ENCODE peak calls at places on chromosomes 11 and 22, in ten cellular contexts. One of them, this sample, is unnamed.

GRCh38 chr22:22692707-22693530 is 48.5 kb downstream of the GGTLC2 start:
- DNase-seq in T-helper 2 cell: peak; percentile 43
- DNase-seq in KBM-7: peak; percentile 32
- DNase-seq in GM06990: peak; percentile 22
- DNase-seq in adrenal gland: peak; percentile 65
- DNase-seq in T-helper 1 cell: peak; percentile 69
- DNase-seq in GM20000: peak; percentile 24
- DNase-seq in EH: peak; percentile 72
- DNase-seq in coronary artery: no peak
- DNase-seq in stimulated activated CD8-positive, alpha-beta memory T cell treated with anti-CD3 and anti-CD28 coated beads, Interleukin-4, amount 100 ng/mL, for 4 hours: peak; percentile 35
- DNase-seq in this sample: peak; percentile 12

GRCh38 chr22:32920032-32920628 is 118.6 kb downstream of the TIMP3 start:
- DNase-seq in KBM-7: peak; percentile 67
- DNase-seq in adrenal gland: peak; percentile 72
- DNase-seq in T-helper 1 cell: no peak
- DNase-seq in GM06990: no peak
- DNase-seq in coronary artery: peak; percentile 73
- DNase-seq in GM20000: no peak
- DNase-seq in T-helper 2 cell: no peak
- DNase-seq in EH: peak; percentile 57
- DNase-seq in stimulated activated CD8-positive, alpha-beta memory T cell treated with anti-CD3 and anti-CD28 coated beads, Interleukin-4, amount 100 ng/mL, for 4 hours: no peak
- DNase-seq in this sample: peak; percentile 36

GRCh38 chr22:50625568-50626313 is 2.2 kb downstream of the ARSA start:
- DNase-seq in stimulated activated CD8-positive, alpha-beta memory T cell treated with anti-CD3 and anti-CD28 coated beads, Interleukin-4, amount 100 ng/mL, for 4 hours: no peak
- DNase-seq in coronary artery: no peak
- DNase-seq in adrenal gland: no peak
- DNase-seq in T-helper 1 cell: no peak
- DNase-seq in EH: no peak
- DNase-seq in GM20000: no peak
- DNase-seq in GM06990: no peak
- DNase-seq in KBM-7: no peak
- DNase-seq in T-helper 2 cell: no peak
- DNase-seq in this sample: no peak

GRCh38 chr22:23763579-23764331 is 965 bp downstream of the C22orf15 start:
- DNase-seq in coronary artery: peak; percentile 71
- DNase-seq in GM20000: no peak
- DNase-seq in KBM-7: no peak
- DNase-seq in adrenal gland: no peak
- DNase-seq in EH: no peak
- DNase-seq in stimulated activated CD8-positive, alpha-beta memory T cell treated with anti-CD3 and anti-CD28 coated beads, Interleukin-4, amount 100 ng/mL, for 4 hours: no peak
- DNase-seq in GM06990: peak; percentile 64
- DNase-seq in T-helper 1 cell: peak; percentile 39
- DNase-seq in T-helper 2 cell: no peak
- DNase-seq in this sample: no peak

GRCh38 chr11:10943968-10944367 is 86.1 kb upstream of the ZBED5 start:
- DNase-seq in KBM-7: no peak
- DNase-seq in T-helper 2 cell: no peak
- DNase-seq in GM06990: no peak
- DNase-seq in stimulated activated CD8-positive, alpha-beta memory T cell treated with anti-CD3 and anti-CD28 coated beads, Interleukin-4, amount 100 ng/mL, for 4 hours: no peak
- DNase-seq in adrenal gland: no peak
- DNase-seq in T-helper 1 cell: no peak
- DNase-seq in EH: no peak
- DNase-seq in GM20000: no peak
- DNase-seq in coronary artery: no peak
- DNase-seq in this sample: no peak

GRCh38 chr11:123202723-123203122 is 7.7 kb upstream of the CLMP start:
- DNase-seq in EH: no peak
- DNase-seq in T-helper 2 cell: no peak
- DNase-seq in KBM-7: no peak
- DNase-seq in GM20000: no peak
- DNase-seq in coronary artery: no peak
- DNase-seq in stimulated activated CD8-positive, alpha-beta memory T cell treated with anti-CD3 and anti-CD28 coated beads, Interleukin-4, amount 100 ng/mL, for 4 hours: no peak
- DNase-seq in GM06990: no peak
- DNase-seq in T-helper 1 cell: no peak
- DNase-seq in adrenal gland: no peak
- DNase-seq in this sample: no peak

GRCh38 chr22:41171996-41172395 is 33.1 kb upstream of the L3MBTL2 start:
- DNase-seq in T-helper 2 cell: no peak
- DNase-seq in coronary artery: no peak
- DNase-seq in GM06990: no peak
- DNase-seq in KBM-7: no peak
- DNase-seq in adrenal gland: no peak
- DNase-seq in GM20000: no peak
- DNase-seq in EH: no peak
- DNase-seq in stimulated activated CD8-positive, alpha-beta memory T cell treated with anti-CD3 and anti-CD28 coated beads, Interleukin-4, amount 100 ng/mL, for 4 hours: no peak
- DNase-seq in T-helper 1 cell: no peak
- DNase-seq in this sample: no peak

GRCh38 chr11:125429174-125429707 is 66.8 kb downstream of the FEZ1 start:
- DNase-seq in EH: peak; percentile 49
- DNase-seq in T-helper 1 cell: peak; percentile 18
- DNase-seq in GM20000: peak; percentile 66
- DNase-seq in T-helper 2 cell: peak; percentile 12
- DNase-seq in GM06990: peak; percentile 30
- DNase-seq in stimulated activated CD8-positive, alpha-beta memory T cell treated with anti-CD3 and anti-CD28 coated beads, Interleukin-4, amount 100 ng/mL, for 4 hours: peak; percentile 6
- DNase-seq in KBM-7: peak; percentile 48
- DNase-seq in coronary artery: no peak
- DNase-seq in adrenal gland: peak; percentile 50
- DNase-seq in this sample: no peak

GRCh38 chr11:73257342-73258103 is 14.6 kb upstream of the P2RY6 start:
- DNase-seq in coronary artery: peak; percentile 87
- DNase-seq in GM20000: no peak
- DNase-seq in EH: peak; percentile 98
- DNase-seq in adrenal gland: peak; percentile 77
- DNase-seq in T-helper 1 cell: no peak
- DNase-seq in GM06990: no peak
- DNase-seq in stimulated activated CD8-positive, alpha-beta memory T cell treated with anti-CD3 and anti-CD28 coated beads, Interleukin-4, amount 100 ng/mL, for 4 hours: no peak
- DNase-seq in KBM-7: no peak
- DNase-seq in T-helper 2 cell: no peak
- DNase-seq in this sample: peak; percentile 96

GRCh38 chr11:115198301-115198700 is 305.9 kb downstream of the CADM1 start:
- DNase-seq in adrenal gland: no peak
- DNase-seq in GM20000: no peak
- DNase-seq in EH: no peak
- DNase-seq in stimulated activated CD8-positive, alpha-beta memory T cell treated with anti-CD3 and anti-CD28 coated beads, Interleukin-4, amount 100 ng/mL, for 4 hours: no peak
- DNase-seq in T-helper 1 cell: no peak
- DNase-seq in T-helper 2 cell: no peak
- DNase-seq in coronary artery: no peak
- DNase-seq in KBM-7: no peak
- DNase-seq in GM06990: no peak
- DNase-seq in this sample: no peak